ENCODE peak calls at places on chromosome 15, in ten cellular contexts. M, G, U, H, S, R, I, N, O and Q are unnamed samples.
A peak's percentile ranks its signal among the peaks of the same experiment; 100 is the strongest.

GRCh38 chr15:89243046-89243690 is 611 bp upstream of the FANCI start:
- DNase-seq in M (no peak), G (no peak), U (no peak), H (no peak), S (no peak), R (no peak), I (no peak), N (no peak), O (no peak), Q (no peak)

GRCh38 chr15:71294636-71295241 is 179.5 kb downstream of the THSD4 start:
- DNase-seq in M (no peak), G (no peak), U (peak; percentile 90), H (no peak), S (peak; percentile 96), R (no peak), I (no peak), N (no peak), O (peak; percentile 94), Q (no peak)

GRCh38 chr15:59303641-59304433 is 68.8 kb downstream of the MYO1E start:
- DNase-seq in M (no peak), G (no peak), U (peak; percentile 30), H (no peak), S (peak; percentile 68), R (no peak), I (no peak), N (no peak), O (no peak), Q (no peak)

GRCh38 chr15:34809186-34809585 is 13.8 kb upstream of the ACTC1 start:
- DNase-seq in M (no peak), G (no peak), U (no peak), H (no peak), S (no peak), R (no peak), I (no peak), N (no peak), O (no peak), Q (no peak)

GRCh38 chr15:25691544-25692430 is 171.3 kb downstream of the ATP10A start:
- DNase-seq in M (no peak), G (no peak), U (no peak), H (no peak), S (no peak), R (peak; percentile 22), I (peak; percentile 27), N (no peak), O (no peak), Q (no peak)

GRCh38 chr15:69713726-69714559 is 261.3 kb downstream of the RPLP1 start:
- DNase-seq in M (no peak), G (no peak), U (no peak), H (peak; percentile 51), S (no peak), R (no peak), I (no peak), N (no peak), O (no peak), Q (no peak)

GRCh38 chr15:82297546-82297945 is 34.9 kb downstream of the SAXO2 start:
- DNase-seq in M (no peak), G (no peak), U (no peak), H (no peak), S (no peak), R (peak; percentile 26), I (no peak), N (no peak), O (no peak), Q (no peak)

GRCh38 chr15:29711531-29711930 is 110.7 kb downstream of the TJP1 start:
- DNase-seq in M (no peak), G (no peak), U (no peak), H (no peak), S (no peak), R (no peak), I (no peak), N (no peak), O (no peak), Q (no peak)

GRCh38 chr15:66713843-66714508 is 11.9 kb downstream of the SMAD6 start:
- DNase-seq in M (no peak), G (no peak), U (no peak), H (no peak), S (no peak), R (no peak), I (peak; percentile 73), N (no peak), O (no peak), Q (no peak)

GRCh38 chr15:83062768-83063180 is 4.3 kb downstream of the BTBD1 start:
- DNase-seq in M (no peak), G (no peak), U (no peak), H (no peak), S (no peak), R (no peak), I (no peak), N (no peak), O (no peak), Q (no peak)

GRCh38 chr15:78065284-78065872 is 12.1 kb downstream of the TBC1D2B start:
- DNase-seq in M (peak; percentile 72), G (peak; percentile 90), U (peak; percentile 99), H (no peak), S (peak; percentile 39), R (peak; percentile 78), I (no peak), N (no peak), O (no peak), Q (no peak)

GRCh38 chr15:62853114-62853832 is 189.3 kb upstream of the TPM1 start:
- DNase-seq in M (no peak), G (peak; percentile 73), U (peak; percentile 21), H (no peak), S (no peak), R (no peak), I (no peak), N (no peak), O (no peak), Q (no peak)

GRCh38 chr15:28113426-28114113 is 14.5 kb upstream of the OCA2 start:
- DNase-seq in M (no peak), G (no peak), U (no peak), H (no peak), S (no peak), R (peak; percentile 55), I (no peak), N (no peak), O (no peak), Q (no peak)

GRCh38 chr15:36315649-36316048 is 263.8 kb upstream of the CDIN1 start:
- DNase-seq in M (no peak), G (no peak), U (no peak), H (no peak), S (no peak), R (no peak), I (no peak), N (no peak), O (no peak), Q (no peak)